ENCODE peak calls at places on chromosome 17, in eight cellular contexts. One of them, this sample, is unnamed.

GRCh38 chr17:38550661-38551060 is 55.1 kb downstream of the SRCIN1 start:
- DNase-seq in LNCaP clone FGC: no peak
- DNase-seq in stimulated activated CD8-positive, alpha-beta memory T cell treated with anti-CD3 and anti-CD28 coated beads, Interleukin-12 subunit alpha, Interleukin-12 subunit beta, amount 100 ng/mL, for 4 hours: no peak
- DNase-seq in EH: peak
- DNase-seq in fibroblast of pulmonary artery: peak
- DNase-seq in activated T-helper 1 cell treated with anti-CD3 and anti-CD28 coated beads, Interleukin-2, amount 50 U/mL, for 16 hours: no peak
- DNase-seq in GF-D8: no peak
- DNase-seq in activated naive CD4-positive, alpha-beta T cell treated with anti-CD3 and anti-CD28 coated beads for 36 hours: no peak
- DNase-seq in this sample: no peak

GRCh38 chr17:1730345-1731193 is 6.1 kb downstream of the WDR81 start:
- DNase-seq in LNCaP clone FGC: no peak
- DNase-seq in stimulated activated CD8-positive, alpha-beta memory T cell treated with anti-CD3 and anti-CD28 coated beads, Interleukin-12 subunit alpha, Interleukin-12 subunit beta, amount 100 ng/mL, for 4 hours: no peak
- DNase-seq in EH: peak
- DNase-seq in fibroblast of pulmonary artery: peak
- DNase-seq in activated T-helper 1 cell treated with anti-CD3 and anti-CD28 coated beads, Interleukin-2, amount 50 U/mL, for 16 hours: no peak
- DNase-seq in GF-D8: no peak
- DNase-seq in activated naive CD4-positive, alpha-beta T cell treated with anti-CD3 and anti-CD28 coated beads for 36 hours: no peak
- DNase-seq in this sample: peak

GRCh38 chr17:45265823-45266222 is 3.9 kb upstream of the SPATA32 start:
- DNase-seq in LNCaP clone FGC: no peak
- DNase-seq in stimulated activated CD8-positive, alpha-beta memory T cell treated with anti-CD3 and anti-CD28 coated beads, Interleukin-12 subunit alpha, Interleukin-12 subunit beta, amount 100 ng/mL, for 4 hours: no peak
- DNase-seq in EH: peak
- DNase-seq in fibroblast of pulmonary artery: peak
- DNase-seq in activated T-helper 1 cell treated with anti-CD3 and anti-CD28 coated beads, Interleukin-2, amount 50 U/mL, for 16 hours: no peak
- DNase-seq in GF-D8: no peak
- DNase-seq in activated naive CD4-positive, alpha-beta T cell treated with anti-CD3 and anti-CD28 coated beads for 36 hours: no peak
- DNase-seq in this sample: no peak

GRCh38 chr17:81809556-81809998 is 5.6 kb downstream of the GCGR start:
- DNase-seq in LNCaP clone FGC: no peak
- DNase-seq in stimulated activated CD8-positive, alpha-beta memory T cell treated with anti-CD3 and anti-CD28 coated beads, Interleukin-12 subunit alpha, Interleukin-12 subunit beta, amount 100 ng/mL, for 4 hours: no peak
- DNase-seq in EH: no peak
- DNase-seq in fibroblast of pulmonary artery: no peak
- DNase-seq in activated T-helper 1 cell treated with anti-CD3 and anti-CD28 coated beads, Interleukin-2, amount 50 U/mL, for 16 hours: no peak
- DNase-seq in GF-D8: no peak
- DNase-seq in activated naive CD4-positive, alpha-beta T cell treated with anti-CD3 and anti-CD28 coated beads for 36 hours: no peak
- DNase-seq in this sample: no peak

GRCh38 chr17:69637399-69638165 is 223.1 kb downstream of the MAP2K6 start:
- DNase-seq in LNCaP clone FGC: no peak
- DNase-seq in stimulated activated CD8-positive, alpha-beta memory T cell treated with anti-CD3 and anti-CD28 coated beads, Interleukin-12 subunit alpha, Interleukin-12 subunit beta, amount 100 ng/mL, for 4 hours: no peak
- DNase-seq in EH: peak
- DNase-seq in fibroblast of pulmonary artery: peak
- DNase-seq in activated T-helper 1 cell treated with anti-CD3 and anti-CD28 coated beads, Interleukin-2, amount 50 U/mL, for 16 hours: no peak
- DNase-seq in GF-D8: no peak
- DNase-seq in activated naive CD4-positive, alpha-beta T cell treated with anti-CD3 and anti-CD28 coated beads for 36 hours: no peak
- DNase-seq in this sample: no peak

GRCh38 chr17:16085066-16085699 is 85.6 kb downstream of the TTC19 start:
- DNase-seq in LNCaP clone FGC: peak
- DNase-seq in stimulated activated CD8-positive, alpha-beta memory T cell treated with anti-CD3 and anti-CD28 coated beads, Interleukin-12 subunit alpha, Interleukin-12 subunit beta, amount 100 ng/mL, for 4 hours: no peak
- DNase-seq in EH: peak
- DNase-seq in fibroblast of pulmonary artery: peak
- DNase-seq in activated T-helper 1 cell treated with anti-CD3 and anti-CD28 coated beads, Interleukin-2, amount 50 U/mL, for 16 hours: no peak
- DNase-seq in GF-D8: no peak
- DNase-seq in activated naive CD4-positive, alpha-beta T cell treated with anti-CD3 and anti-CD28 coated beads for 36 hours: no peak
- DNase-seq in this sample: no peak

GRCh38 chr17:60606036-60606435 is 6.0 kb downstream of the PPM1D start:
- DNase-seq in LNCaP clone FGC: no peak
- DNase-seq in stimulated activated CD8-positive, alpha-beta memory T cell treated with anti-CD3 and anti-CD28 coated beads, Interleukin-12 subunit alpha, Interleukin-12 subunit beta, amount 100 ng/mL, for 4 hours: no peak
- DNase-seq in EH: no peak
- DNase-seq in fibroblast of pulmonary artery: no peak
- DNase-seq in activated T-helper 1 cell treated with anti-CD3 and anti-CD28 coated beads, Interleukin-2, amount 50 U/mL, for 16 hours: no peak
- DNase-seq in GF-D8: no peak
- DNase-seq in activated naive CD4-positive, alpha-beta T cell treated with anti-CD3 and anti-CD28 coated beads for 36 hours: no peak
- DNase-seq in this sample: no peak

GRCh38 chr17:246226-246625 is 64.8 kb upstream of the DOC2B start:
- DNase-seq in LNCaP clone FGC: no peak
- DNase-seq in stimulated activated CD8-positive, alpha-beta memory T cell treated with anti-CD3 and anti-CD28 coated beads, Interleukin-12 subunit alpha, Interleukin-12 subunit beta, amount 100 ng/mL, for 4 hours: no peak
- DNase-seq in EH: no peak
- DNase-seq in fibroblast of pulmonary artery: no peak
- DNase-seq in activated T-helper 1 cell treated with anti-CD3 and anti-CD28 coated beads, Interleukin-2, amount 50 U/mL, for 16 hours: no peak
- DNase-seq in GF-D8: no peak
- DNase-seq in activated naive CD4-positive, alpha-beta T cell treated with anti-CD3 and anti-CD28 coated beads for 36 hours: no peak
- DNase-seq in this sample: peak

GRCh38 chr17:57853695-57854094 is 3.9 kb upstream of the MRPS23 start:
- DNase-seq in LNCaP clone FGC: no peak
- DNase-seq in stimulated activated CD8-positive, alpha-beta memory T cell treated with anti-CD3 and anti-CD28 coated beads, Interleukin-12 subunit alpha, Interleukin-12 subunit beta, amount 100 ng/mL, for 4 hours: no peak
- DNase-seq in EH: no peak
- DNase-seq in fibroblast of pulmonary artery: no peak
- DNase-seq in activated T-helper 1 cell treated with anti-CD3 and anti-CD28 coated beads, Interleukin-2, amount 50 U/mL, for 16 hours: no peak
- DNase-seq in GF-D8: no peak
- DNase-seq in activated naive CD4-positive, alpha-beta T cell treated with anti-CD3 and anti-CD28 coated beads for 36 hours: no peak
- DNase-seq in this sample: no peak

GRCh38 chr17:6775871-6776405 is at the start of gene FBXO39:
- DNase-seq in LNCaP clone FGC: no peak
- DNase-seq in stimulated activated CD8-positive, alpha-beta memory T cell treated with anti-CD3 and anti-CD28 coated beads, Interleukin-12 subunit alpha, Interleukin-12 subunit beta, amount 100 ng/mL, for 4 hours: no peak
- DNase-seq in EH: no peak
- DNase-seq in fibroblast of pulmonary artery: peak
- DNase-seq in activated T-helper 1 cell treated with anti-CD3 and anti-CD28 coated beads, Interleukin-2, amount 50 U/mL, for 16 hours: no peak
- DNase-seq in GF-D8: no peak
- DNase-seq in activated naive CD4-positive, alpha-beta T cell treated with anti-CD3 and anti-CD28 coated beads for 36 hours: no peak
- DNase-seq in this sample: peak

GRCh38 chr17:27367121-27367981 is 73.4 kb downstream of the WSB1 start:
- DNase-seq in LNCaP clone FGC: no peak
- DNase-seq in stimulated activated CD8-positive, alpha-beta memory T cell treated with anti-CD3 and anti-CD28 coated beads, Interleukin-12 subunit alpha, Interleukin-12 subunit beta, amount 100 ng/mL, for 4 hours: no peak
- DNase-seq in EH: no peak
- DNase-seq in fibroblast of pulmonary artery: no peak
- DNase-seq in activated T-helper 1 cell treated with anti-CD3 and anti-CD28 coated beads, Interleukin-2, amount 50 U/mL, for 16 hours: no peak
- DNase-seq in GF-D8: no peak
- DNase-seq in activated naive CD4-positive, alpha-beta T cell treated with anti-CD3 and anti-CD28 coated beads for 36 hours: no peak
- DNase-seq in this sample: no peak

GRCh38 chr17:39198186-39198566 is 707 bp upstream of the CACNB1 start:
- DNase-seq in LNCaP clone FGC: no peak
- DNase-seq in stimulated activated CD8-positive, alpha-beta memory T cell treated with anti-CD3 and anti-CD28 coated beads, Interleukin-12 subunit alpha, Interleukin-12 subunit beta, amount 100 ng/mL, for 4 hours: no peak
- DNase-seq in EH: no peak
- DNase-seq in fibroblast of pulmonary artery: no peak
- DNase-seq in activated T-helper 1 cell treated with anti-CD3 and anti-CD28 coated beads, Interleukin-2, amount 50 U/mL, for 16 hours: no peak
- DNase-seq in GF-D8: no peak
- DNase-seq in activated naive CD4-positive, alpha-beta T cell treated with anti-CD3 and anti-CD28 coated beads for 36 hours: no peak
- DNase-seq in this sample: no peak

GRCh38 chr17:62723842-62724241 is 84.3 kb downstream of the MARCHF10 start:
- DNase-seq in LNCaP clone FGC: no peak
- DNase-seq in stimulated activated CD8-positive, alpha-beta memory T cell treated with anti-CD3 and anti-CD28 coated beads, Interleukin-12 subunit alpha, Interleukin-12 subunit beta, amount 100 ng/mL, for 4 hours: no peak
- DNase-seq in EH: peak
- DNase-seq in fibroblast of pulmonary artery: no peak
- DNase-seq in activated T-helper 1 cell treated with anti-CD3 and anti-CD28 coated beads, Interleukin-2, amount 50 U/mL, for 16 hours: no peak
- DNase-seq in GF-D8: no peak
- DNase-seq in activated naive CD4-positive, alpha-beta T cell treated with anti-CD3 and anti-CD28 coated beads for 36 hours: no peak
- DNase-seq in this sample: no peak

GRCh38 chr17:44400226-44400847 is 10.9 kb upstream of the ITGA2B start:
- DNase-seq in LNCaP clone FGC: no peak
- DNase-seq in stimulated activated CD8-positive, alpha-beta memory T cell treated with anti-CD3 and anti-CD28 coated beads, Interleukin-12 subunit alpha, Interleukin-12 subunit beta, amount 100 ng/mL, for 4 hours: no peak
- DNase-seq in EH: peak
- DNase-seq in fibroblast of pulmonary artery: peak
- DNase-seq in activated T-helper 1 cell treated with anti-CD3 and anti-CD28 coated beads, Interleukin-2, amount 50 U/mL, for 16 hours: no peak
- DNase-seq in GF-D8: no peak
- DNase-seq in activated naive CD4-positive, alpha-beta T cell treated with anti-CD3 and anti-CD28 coated beads for 36 hours: peak
- DNase-seq in this sample: no peak

GRCh38 chr17:21538615-21539014 is 153.7 kb upstream of the KCNJ18 start:
- DNase-seq in LNCaP clone FGC: no peak
- DNase-seq in stimulated activated CD8-positive, alpha-beta memory T cell treated with anti-CD3 and anti-CD28 coated beads, Interleukin-12 subunit alpha, Interleukin-12 subunit beta, amount 100 ng/mL, for 4 hours: no peak
- DNase-seq in EH: no peak
- DNase-seq in fibroblast of pulmonary artery: no peak
- DNase-seq in activated T-helper 1 cell treated with anti-CD3 and anti-CD28 coated beads, Interleukin-2, amount 50 U/mL, for 16 hours: no peak
- DNase-seq in GF-D8: no peak
- DNase-seq in activated naive CD4-positive, alpha-beta T cell treated with anti-CD3 and anti-CD28 coated beads for 36 hours: peak
- DNase-seq in this sample: no peak

This sample was measured in ovary.